ENCODE peak calls at places on chromosomes 7 and 10, in four cellular contexts. N is cardiac fibroblast, G is neural progenitor cell, R is AG04449. S is an unnamed sample.

GRCh38 chr7:116554436-116554835 is 29.6 kb downstream of the CAV1 start:
- DNase-seq in G (no peak), R (no peak), N (no peak), S (no peak)

GRCh38 chr10:104334965-104335650 is 3.2 kb downstream of the ITPRIP start:
- DNase-seq in N (peak; percentile 33), R (no peak), G (no peak), S (no peak)

GRCh38 chr7:154310114-154310513 is 257.9 kb downstream of the DPP6 start:
- DNase-seq in R (no peak), N (no peak), G (no peak), S (no peak)

GRCh38 chr10:14009315-14010082 is 321.2 kb downstream of the FRMD4A start:
- DNase-seq in R (peak; percentile 52), G (no peak), N (peak; percentile 80), S (peak; percentile 73)

GRCh38 chr10:4382811-4383210 is 443.2 kb upstream of the AKR1E2 start:
- DNase-seq in R (no peak), G (no peak), N (no peak), S (no peak)

GRCh38 chr10:78579586-78579985 is 489.2 kb upstream of the ZMIZ1 start:
- DNase-seq in R (no peak), N (no peak), G (no peak), S (no peak)

GRCh38 chr7:47565841-47566240 is 16.1 kb downstream of the TNS3 start:
- DNase-seq in R (no peak), G (peak; percentile 8), N (no peak), S (no peak)

GRCh38 chr7:92717982-92718716 is 118.2 kb downstream of the CDK6 start:
- DNase-seq in R (no peak), G (no peak), N (peak; percentile 55), S (no peak)

GRCh38 chr7:51428226-51428887 is 111.7 kb upstream of the COBL start:
- DNase-seq in G (peak; percentile 26), N (peak; percentile 19), R (no peak), S (no peak)

GRCh38 chr7:5679741-5680473 is 101.6 kb downstream of the RNF216 start:
- DNase-seq in N (peak; percentile 47), G (no peak), R (no peak), S (no peak)

GRCh38 chr10:132727411-132727810 is 58.5 kb downstream of the NKX6-2 start:
- DNase-seq in N (no peak), R (no peak), G (no peak), S (no peak)

GRCh38 chr10:26486304-26486703 is 48.2 kb downstream of the APBB1IP start:
- DNase-seq in G (no peak), R (peak; percentile 23), N (peak; percentile 83), S (peak; percentile 91)

GRCh38 chr7:111820621-111821020 is 258.3 kb upstream of the IMMP2L start:
- DNase-seq in R (no peak), N (no peak), G (no peak), S (no peak)

GRCh38 chr10:24756283-24756682 is 32.6 kb upstream of the ARHGAP21 start:
- DNase-seq in G (no peak), R (no peak), N (no peak), S (no peak)

GRCh38 chr7:37820708-37821468 is 27.5 kb upstream of the NME8 start:
- DNase-seq in R (no peak), N (no peak), G (no peak), S (no peak)
- TF ChIP-seq CTCF in R (no peak), N (no peak), G (no peak), S (no peak)

DNA sequence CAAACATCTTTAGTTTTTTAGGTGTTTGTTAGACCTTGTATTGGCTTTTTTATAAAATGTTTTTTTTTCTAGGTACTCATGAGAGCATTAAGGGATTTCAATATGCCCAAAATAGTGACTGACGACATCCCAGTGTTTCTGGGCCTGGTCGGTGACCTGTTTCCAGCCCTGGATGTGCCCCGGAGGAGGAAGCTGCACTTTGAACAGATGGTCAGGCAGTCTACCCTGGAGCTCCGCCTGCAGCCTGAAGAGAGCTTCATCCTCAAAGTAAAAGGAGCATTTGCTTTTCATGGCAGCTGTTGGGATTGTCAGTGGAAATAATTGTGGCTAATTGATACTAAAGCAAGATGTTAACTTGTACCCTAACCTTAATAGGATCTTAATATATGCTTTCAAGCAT is 161.5 kb downstream of the DNAH11 start:
- DNase-seq in R (no peak), N (no peak), G (peak; percentile 27), S (no peak)
- TF ChIP-seq CTCF in R (no peak), N (no peak), G (no peak), S (no peak)

GRCh38 chr7:83072576-83073517 is 89.8 kb downstream of the PCLO start:
- DNase-seq in R (no peak), G (no peak), N (no peak), S (no peak)
- TF ChIP-seq CTCF in R (no peak), G (peak; percentile 38), N (no peak), S (no peak)

DNA sequence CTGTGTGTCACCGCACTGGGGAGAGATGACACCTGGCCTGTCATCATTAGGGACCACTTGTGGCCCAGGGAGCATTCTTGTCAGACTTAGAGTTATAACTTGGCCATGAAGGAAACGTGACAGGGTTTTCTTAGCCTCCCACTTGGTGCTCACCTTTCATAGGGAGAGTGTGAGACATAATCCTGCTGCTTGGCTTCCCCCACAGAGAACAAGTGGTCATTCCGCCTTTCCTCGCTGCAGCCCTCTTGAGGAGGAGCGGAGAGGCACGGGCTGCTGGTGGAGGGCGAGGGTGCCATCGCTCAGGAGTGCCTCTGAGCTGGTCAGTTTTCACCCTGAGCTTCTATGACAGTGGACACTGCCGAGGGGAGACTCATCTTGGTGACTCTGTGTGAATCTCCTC is 125.0 kb upstream of the GJD4 start:
- DNase-seq in R (no peak), G (peak; percentile 33), N (no peak), S (no peak)
- TF ChIP-seq CTCF in R (no peak), G (peak; percentile 21), N (no peak), S (no peak)

GRCh38 chr10:123642697-123643096 is 23.5 kb upstream of the GPR26 start:
- DNase-seq in R (no peak), G (no peak), N (no peak), S (no peak)
- TF ChIP-seq CTCF in R (no peak), G (no peak), N (no peak), S (no peak)

DNA sequence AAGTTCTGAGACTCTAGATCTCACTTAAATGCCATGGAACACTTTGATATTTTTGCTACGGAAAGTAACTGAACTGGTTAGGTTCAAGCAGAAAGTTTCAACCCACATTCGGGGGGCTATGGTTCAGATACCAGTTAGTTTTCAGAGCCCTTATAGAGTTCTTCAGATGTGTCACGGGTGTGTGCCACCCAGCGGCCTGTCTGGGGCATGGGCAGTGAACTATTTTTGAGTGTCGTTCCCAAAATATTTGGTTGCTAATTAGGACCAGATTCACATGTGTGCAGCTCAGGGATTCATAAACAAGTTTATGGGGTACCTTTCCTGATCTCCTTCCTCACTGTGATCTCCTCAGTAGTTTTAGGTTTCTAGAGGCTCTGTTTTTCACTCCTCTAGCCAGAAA is 271.9 kb downstream of the C7orf25 start:
- DNase-seq in N (no peak), G (no peak), R (no peak), S (no peak)
- TF ChIP-seq CTCF in N (no peak), G (peak; percentile 16), R (peak; percentile 12), S (peak; percentile 56)

GRCh38 chr7:98242342-98242741 is 9.7 kb downstream of the TECPR1 start:
- DNase-seq in N (no peak), R (no peak), G (no peak), S (no peak)

GRCh38 chr7:98242934-98243333 is 9.1 kb downstream of the TECPR1 start:
- DNase-seq in G (no peak), N (no peak), R (no peak), S (no peak)

GRCh38 chr7:98238976-98239375 is 13.1 kb downstream of the TECPR1 start:
- DNase-seq in R (no peak), G (no peak), N (peak; percentile 59), S (no peak)

GRCh38 chr7:98240961-98241673 is 10.9 kb downstream of the TECPR1 start:
- DNase-seq in N (peak; percentile 55), G (peak; percentile 78), R (no peak), S (no peak)

DNA sequence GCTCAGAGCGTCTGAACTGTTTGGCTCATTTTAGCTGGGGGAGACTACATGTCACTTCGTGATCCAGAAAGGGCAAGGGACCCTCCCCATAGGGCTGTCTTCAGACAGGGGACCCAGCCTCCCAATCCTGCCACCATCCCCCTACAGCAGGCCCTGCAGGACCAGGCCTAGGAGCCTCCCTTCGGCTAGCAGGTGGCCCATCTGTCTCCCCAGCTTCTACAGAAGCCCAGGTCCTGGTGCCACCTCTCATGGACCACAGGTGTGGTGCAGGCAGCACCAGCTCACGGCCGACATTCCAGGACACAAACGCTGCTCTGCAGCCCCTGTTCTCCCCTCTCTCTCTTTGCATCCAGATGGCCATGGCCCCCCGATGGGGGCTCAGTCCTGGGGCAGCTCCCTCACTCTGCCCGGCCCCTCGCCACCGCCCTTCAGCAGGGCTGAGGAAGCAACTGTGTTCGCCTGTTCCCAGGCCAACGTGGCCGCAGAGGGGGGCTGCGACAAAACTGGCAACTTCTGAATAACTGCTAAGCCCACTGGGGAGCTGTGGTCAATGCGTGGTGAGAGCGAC is 10.3 kb downstream of the TECPR1 start:
- DNase-seq in G (no peak), N (no peak), R (no peak), S (no peak)
- TF ChIP-seq CTCF in G (no peak), N (no peak), R (no peak), S (no peak)